ENCODE peak calls at places on chromosomes 6 and 20, in four cellular contexts. One of them, this sample, is unnamed.

GRCh38 chr6:158605266-158605878 is 39.2 kb downstream of the DYNLT1 start:
- DNase-seq in brain microvascular endothelial cell: peak; percentile 80
- DNase-seq in GM23248: peak; percentile 83
- DNase-seq in tibial artery: peak; percentile 76
- DNase-seq in this sample: no peak

GRCh38 chr20:58065508-58066361 is 162.7 kb downstream of the ANKRD60 start:
- DNase-seq in brain microvascular endothelial cell: no peak
- DNase-seq in GM23248: peak; percentile 86
- DNase-seq in tibial artery: peak; percentile 16
- DNase-seq in this sample: no peak

GRCh38 chr6:109363753-109364152 is 18.5 kb downstream of the CD164 start:
- DNase-seq in brain microvascular endothelial cell: no peak
- DNase-seq in GM23248: no peak
- DNase-seq in tibial artery: no peak
- DNase-seq in this sample: no peak

GRCh38 chr6:66897576-66897975 is 1190.5 kb upstream of the EYS start:
- DNase-seq in brain microvascular endothelial cell: no peak
- DNase-seq in GM23248: no peak
- DNase-seq in tibial artery: no peak
- DNase-seq in this sample: no peak

GRCh38 chr20:60203451-60203850 is 245.2 kb downstream of the CDH26 start:
- DNase-seq in brain microvascular endothelial cell: no peak
- DNase-seq in GM23248: peak; percentile 18
- DNase-seq in tibial artery: no peak
- DNase-seq in this sample: no peak

GRCh38 chr6:118896339-118897136 is 2.6 kb downstream of the ASF1A start:
- DNase-seq in brain microvascular endothelial cell: peak; percentile 40
- DNase-seq in GM23248: peak; percentile 68
- DNase-seq in tibial artery: no peak
- DNase-seq in this sample: no peak

GRCh38 chr6:43199912-43200311 is 17.9 kb downstream of the CUL9 start:
- DNase-seq in brain microvascular endothelial cell: no peak
- DNase-seq in GM23248: no peak
- DNase-seq in tibial artery: peak; percentile 28
- DNase-seq in this sample: no peak

GRCh38 chr6:36432151-36432633 is 10.5 kb downstream of the PXT1 start:
- DNase-seq in brain microvascular endothelial cell: peak; percentile 31
- DNase-seq in GM23248: peak; percentile 54
- DNase-seq in tibial artery: no peak
- DNase-seq in this sample: no peak

GRCh38 chr20:24672181-24672880 is 202.9 kb downstream of the SYNDIG1 start:
- DNase-seq in brain microvascular endothelial cell: no peak
- DNase-seq in GM23248: no peak
- DNase-seq in tibial artery: peak; percentile 54
- DNase-seq in this sample: peak; percentile 8

GRCh38 chr20:62795023-62795761 is 1.1 kb upstream of the MRGBP start:
- DNase-seq in brain microvascular endothelial cell: peak; percentile 20
- DNase-seq in GM23248: peak; percentile 79
- DNase-seq in tibial artery: peak; percentile 83
- DNase-seq in this sample: peak; percentile 83

GRCh38 chr6:106757267-106757666 is 127.9 kb downstream of the QRSL1 start:
- DNase-seq in brain microvascular endothelial cell: no peak
- DNase-seq in GM23248: no peak
- DNase-seq in tibial artery: no peak
- DNase-seq in this sample: no peak

GRCh38 chr6:33984466-33985332 is 161.2 kb downstream of the GRM4 start:
- DNase-seq in brain microvascular endothelial cell: no peak
- DNase-seq in GM23248: no peak
- DNase-seq in tibial artery: peak; percentile 38
- DNase-seq in this sample: peak; percentile 1

GRCh38 chr6:36721369-36722140 is 23.9 kb downstream of the RAB44 start:
- DNase-seq in brain microvascular endothelial cell: no peak
- DNase-seq in GM23248: no peak
- DNase-seq in tibial artery: no peak
- DNase-seq in this sample: no peak

GRCh38 chr6:127118505-127119360 is at the start of gene RSPO3:
- DNase-seq in brain microvascular endothelial cell: peak; percentile 21
- DNase-seq in GM23248: peak; percentile 71
- DNase-seq in tibial artery: peak; percentile 64
- DNase-seq in this sample: peak; percentile 11

GRCh38 chr6:152271681-152272464 is 365.3 kb downstream of the SYNE1 start:
- DNase-seq in brain microvascular endothelial cell: peak; percentile 12
- DNase-seq in GM23248: peak; percentile 77
- DNase-seq in tibial artery: peak; percentile 83
- DNase-seq in this sample: no peak

GRCh38 chr6:163865380-163865779 is 450.9 kb downstream of the QKI start:
- DNase-seq in brain microvascular endothelial cell: no peak
- DNase-seq in GM23248: no peak
- DNase-seq in tibial artery: no peak
- DNase-seq in this sample: no peak

GRCh38 chr6:77015350-77015749 is 447.9 kb downstream of the HTR1B start:
- DNase-seq in brain microvascular endothelial cell: peak; percentile 53
- DNase-seq in GM23248: peak; percentile 61
- DNase-seq in tibial artery: no peak
- DNase-seq in this sample: no peak

GRCh38 chr20:13990465-13990864 is at the start of gene SEL1L2:
- DNase-seq in brain microvascular endothelial cell: no peak
- DNase-seq in GM23248: no peak
- DNase-seq in tibial artery: no peak
- DNase-seq in this sample: no peak

GRCh38 chr6:89675949-89676753 is 37.6 kb upstream of the LYRM2 start:
- DNase-seq in brain microvascular endothelial cell: peak; percentile 7
- DNase-seq in GM23248: peak; percentile 4
- DNase-seq in tibial artery: no peak
- DNase-seq in this sample: no peak

GRCh38 chr20:8043687-8044278 is 24.2 kb upstream of the TMX4 start:
- DNase-seq in brain microvascular endothelial cell: peak; percentile 32
- DNase-seq in GM23248: peak; percentile 71
- DNase-seq in tibial artery: no peak
- DNase-seq in this sample: no peak

GRCh38 chr20:24337074-24337473 is 132.4 kb upstream of the SYNDIG1 start:
- DNase-seq in brain microvascular endothelial cell: peak; percentile 34
- DNase-seq in GM23248: peak; percentile 27
- DNase-seq in tibial artery: no peak
- DNase-seq in this sample: no peak

GRCh38 chr6:90068264-90068663 is 174.0 kb downstream of the GJA10 start:
- DNase-seq in brain microvascular endothelial cell: peak; percentile 76
- DNase-seq in GM23248: peak; percentile 79
- DNase-seq in tibial artery: no peak
- DNase-seq in this sample: no peak

GRCh38 chr20:23540624-23541023 is 27.7 kb downstream of the CST9L start:
- DNase-seq in brain microvascular endothelial cell: no peak
- DNase-seq in GM23248: no peak
- DNase-seq in tibial artery: no peak
- DNase-seq in this sample: no peak

GRCh38 chr6:37544530-37544929 is 44.8 kb upstream of the CCDC167 start:
- DNase-seq in brain microvascular endothelial cell: no peak
- DNase-seq in GM23248: no peak
- DNase-seq in tibial artery: no peak
- DNase-seq in this sample: no peak

GRCh38 chr6:148251286-148251685 is 91.4 kb upstream of the SASH1 start:
- DNase-seq in brain microvascular endothelial cell: peak; percentile 41
- DNase-seq in GM23248: peak; percentile 85
- DNase-seq in tibial artery: no peak
- DNase-seq in this sample: no peak

GRCh38 chr20:62602550-62602949 is 39.8 kb upstream of the SLCO4A1 start:
- DNase-seq in brain microvascular endothelial cell: no peak
- DNase-seq in GM23248: no peak
- DNase-seq in tibial artery: no peak
- DNase-seq in this sample: no peak

GRCh38 chr6:98834060-98835031 is at the start of gene POU3F2:
- DNase-seq in brain microvascular endothelial cell: peak; percentile 41
- DNase-seq in GM23248: peak; percentile 72
- DNase-seq in tibial artery: peak; percentile 81
- DNase-seq in this sample: peak; percentile 96

GRCh38 chr6:32685603-32686002 is 19.1 kb upstream of the HLA-DQB1 start:
- DNase-seq in brain microvascular endothelial cell: no peak
- DNase-seq in GM23248: no peak
- DNase-seq in tibial artery: no peak
- DNase-seq in this sample: no peak

GRCh38 chr20:5977223-5977622 is 26.8 kb downstream of the MCM8 start:
- DNase-seq in brain microvascular endothelial cell: no peak
- DNase-seq in GM23248: no peak
- DNase-seq in tibial artery: no peak
- DNase-seq in this sample: no peak

GRCh38 chr6:157494132-157494705 is 113.2 kb downstream of the ZDHHC14 start:
- DNase-seq in brain microvascular endothelial cell: no peak
- DNase-seq in GM23248: no peak
- DNase-seq in tibial artery: no peak
- DNase-seq in this sample: no peak

GRCh38 chr6:46583711-46584110 is 68.9 kb downstream of the CYP39A1 start:
- DNase-seq in brain microvascular endothelial cell: no peak
- DNase-seq in GM23248: peak; percentile 41
- DNase-seq in tibial artery: no peak
- DNase-seq in this sample: no peak

GRCh38 chr6:170291271-170292110 is 613 bp upstream of the DLL1 start:
- DNase-seq in brain microvascular endothelial cell: no peak
- DNase-seq in GM23248: peak; percentile 39
- DNase-seq in tibial artery: peak; percentile 70
- DNase-seq in this sample: peak; percentile 61

GRCh38 chr6:40848038-40848437 is 191.0 kb downstream of the UNC5CL start:
- DNase-seq in brain microvascular endothelial cell: no peak
- DNase-seq in GM23248: peak; percentile 80
- DNase-seq in tibial artery: no peak
- DNase-seq in this sample: no peak

GRCh38 chr6:160030103-160030502 is 61.2 kb downstream of the IGF2R start:
- DNase-seq in brain microvascular endothelial cell: peak; percentile 95
- DNase-seq in GM23248: peak; percentile 88
- DNase-seq in tibial artery: peak; percentile 91
- DNase-seq in this sample: no peak
- H3K27ac ChIP-seq in brain microvascular endothelial cell: peak overlapping the region; percentile 84
- H3K27ac ChIP-seq in GM23248: peak overlapping the region; percentile 67
- H3K27ac ChIP-seq in tibial artery: peak overlapping the region; percentile 56
- H3K27ac ChIP-seq in this sample: peak overlapping the region; percentile 14

GRCh38 chr20:2131366-2131765 is 29.7 kb downstream of the STK35 start:
- DNase-seq in brain microvascular endothelial cell: peak; percentile 76
- DNase-seq in GM23248: peak; percentile 79
- DNase-seq in tibial artery: no peak
- DNase-seq in this sample: no peak

GRCh38 chr20:2132461-2132901 is 30.9 kb downstream of the STK35 start:
- DNase-seq in brain microvascular endothelial cell: no peak
- DNase-seq in GM23248: peak; percentile 72
- DNase-seq in tibial artery: no peak
- DNase-seq in this sample: no peak

GRCh38 chr20:2128542-2128941 is 26.9 kb downstream of the STK35 start:
- DNase-seq in brain microvascular endothelial cell: no peak
- DNase-seq in GM23248: no peak
- DNase-seq in tibial artery: no peak
- DNase-seq in this sample: no peak

GRCh38 chr20:2130668-2131067 is 29.0 kb downstream of the STK35 start:
- DNase-seq in brain microvascular endothelial cell: no peak
- DNase-seq in GM23248: no peak
- DNase-seq in tibial artery: no peak
- DNase-seq in this sample: no peak

GRCh38 chr20:2130062-2130591 is 28.5 kb downstream of the STK35 start:
- DNase-seq in brain microvascular endothelial cell: no peak
- DNase-seq in GM23248: no peak
- DNase-seq in tibial artery: no peak
- DNase-seq in this sample: peak; percentile 60
- H3K4me3 ChIP-seq in brain microvascular endothelial cell: no peak overlapping the region
- H3K4me3 ChIP-seq in GM23248: no peak overlapping the region
- H3K4me3 ChIP-seq in tibial artery: no peak overlapping the region
- H3K4me3 ChIP-seq in this sample: peak overlapping the region; percentile 33

DNA sequence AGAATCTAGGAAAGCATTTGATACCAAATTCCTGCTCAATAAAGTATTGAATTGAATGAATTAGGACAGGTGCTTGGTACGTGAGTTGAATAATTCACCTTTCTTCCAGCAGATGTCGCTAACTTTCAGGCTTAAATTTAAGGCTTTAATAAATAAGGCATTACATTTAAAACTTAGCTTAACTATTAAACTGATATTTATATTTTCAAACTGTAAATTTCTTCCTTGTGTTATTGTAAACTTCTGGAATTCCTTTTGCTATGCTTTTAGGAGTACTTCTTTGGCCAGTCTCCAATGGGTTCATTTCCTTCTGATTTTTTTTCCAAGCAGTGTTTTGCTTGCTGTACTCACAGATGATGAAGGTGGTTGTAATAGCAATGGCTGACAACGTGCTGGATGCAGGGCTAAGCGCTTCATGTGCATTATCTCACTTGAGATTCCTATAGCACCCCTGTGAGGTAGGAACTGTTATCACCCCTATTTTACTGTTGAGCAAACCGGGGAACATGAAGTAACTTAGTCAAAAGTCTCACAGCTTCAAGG is 71.3 kb upstream of the SLC2A12 start:
- DNase-seq in brain microvascular endothelial cell: peak; percentile 75
- DNase-seq in GM23248: peak; percentile 81
- DNase-seq in tibial artery: no peak
- DNase-seq in this sample: no peak
- H3K27ac ChIP-seq in brain microvascular endothelial cell: peak overlapping the region; percentile 14
- H3K27ac ChIP-seq in GM23248: no peak overlapping the region
- H3K27ac ChIP-seq in tibial artery: no peak overlapping the region
- H3K27ac ChIP-seq in this sample: no peak overlapping the region

DNA sequence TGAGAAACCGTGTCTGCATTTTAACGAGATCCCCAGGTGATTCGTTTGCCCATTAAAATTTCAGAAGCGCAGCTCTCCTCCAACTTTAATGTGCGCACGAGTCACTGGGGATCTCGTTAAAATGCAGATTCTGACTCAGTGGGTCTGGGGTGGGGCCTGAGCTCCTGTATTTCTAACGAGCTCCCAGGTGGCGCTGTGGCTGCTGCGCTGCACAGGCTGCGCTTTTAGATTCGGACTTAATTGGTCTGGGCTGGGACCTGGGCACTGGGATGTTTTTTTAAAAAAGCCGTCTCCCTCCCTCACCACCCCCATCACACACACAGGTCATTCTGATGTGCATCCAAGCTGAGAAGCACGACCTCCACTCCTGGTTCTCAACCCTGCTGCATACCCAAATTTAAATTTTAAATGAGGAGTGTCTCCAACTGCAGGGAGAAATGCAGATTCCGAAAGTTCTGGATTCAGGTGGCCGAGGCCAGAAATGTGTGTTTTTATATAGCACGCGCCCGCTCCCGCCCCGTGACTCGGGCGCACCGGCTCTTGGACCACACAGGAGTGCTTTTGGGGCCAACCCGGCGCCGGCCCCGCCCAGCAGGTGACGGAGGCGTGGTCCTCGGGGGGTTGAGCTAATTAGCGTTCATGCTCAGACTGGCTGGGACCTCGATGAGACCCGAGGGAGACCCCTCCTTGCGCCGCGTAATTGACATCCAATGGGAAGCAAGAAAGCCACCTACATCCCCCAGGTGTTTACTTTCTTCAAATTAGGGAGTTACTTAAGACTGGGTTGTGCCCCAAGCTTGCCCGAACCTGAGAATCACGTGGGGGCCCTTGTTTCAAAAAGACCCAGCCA is 85.8 kb downstream of the ZFP64 start:
- DNase-seq in brain microvascular endothelial cell: peak; percentile 14
- DNase-seq in GM23248: peak; percentile 55
- DNase-seq in tibial artery: no peak
- DNase-seq in this sample: no peak
- H3K4me3 ChIP-seq in brain microvascular endothelial cell: peak overlapping the region; percentile 82
- H3K4me3 ChIP-seq in GM23248: peak overlapping the region; percentile 73
- H3K4me3 ChIP-seq in tibial artery: peak overlapping the region; percentile 51
- H3K4me3 ChIP-seq in this sample: peak overlapping the region; percentile 50